ENCODE peak calls at places on chromosomes 3 and 15, in five cellular contexts. B is lower lobe of right lung, Z is thyroid gland, T is foreskin fibroblast, M is hepatocyte. K is an unnamed sample.

GRCh38 chr3:164450276-164450905 is 627.9 kb downstream of the SI start:
- DNase-seq in B (no peak), Z (peak; percentile 12), M (no peak), T (no peak), K (no peak)

GRCh38 chr3:17639765-17640164 is 102.7 kb downstream of the TBC1D5 start:
- DNase-seq in M (peak; percentile 45), Z (no peak), T (peak; percentile 88), B (no peak), K (peak; percentile 31)

GRCh38 chr3:132629928-132630327 is 29.7 kb downstream of the ACAD11 start:
- DNase-seq in Z (no peak), M (no peak), T (peak; percentile 42), B (no peak), K (no peak)

GRCh38 chr15:36358094-36358961 is 221.1 kb upstream of the CDIN1 start:
- DNase-seq in M (no peak), B (no peak), Z (no peak), T (peak; percentile 82), K (peak; percentile 45)

GRCh38 chr3:147904421-147904820 is 495.3 kb downstream of the ZIC1 start:
- DNase-seq in T (no peak), Z (no peak), M (no peak), B (no peak), K (no peak)

GRCh38 chr15:78155355-78155939 is 6.3 kb downstream of the IDH3A start:
- DNase-seq in B (no peak), M (no peak), T (no peak), Z (no peak), K (no peak)

GRCh38 chr3:125045194-125045593 is 10.6 kb downstream of the HEG1 start:
- DNase-seq in Z (no peak), T (no peak), M (no peak), B (no peak), K (no peak)

GRCh38 chr15:98658831-98659699 is 10.7 kb downstream of the IGF1R start:
- DNase-seq in T (no peak), Z (peak; percentile 27), M (peak; percentile 70), B (no peak), K (no peak)

GRCh38 chr3:128123231-128123537 is 428 bp downstream of the RUVBL1 start:
- DNase-seq in B (no peak), M (no peak), T (no peak), Z (no peak), K (no peak)

GRCh38 chr3:52872245-52872644 is 25.1 kb downstream of the STIMATE start:
- DNase-seq in M (no peak), B (no peak), T (no peak), Z (no peak), K (no peak)

GRCh38 chr15:80970018-80970657 is 19.5 kb downstream of the MESD start:
- DNase-seq in Z (peak; percentile 44), B (no peak), M (peak; percentile 84), T (peak; percentile 56), K (peak; percentile 63)

GRCh38 chr15:43376017-43376705 is 5.3 kb downstream of the TUBGCP4 start:
- DNase-seq in M (peak; percentile 52), Z (peak; percentile 21), B (no peak), T (peak; percentile 14), K (no peak)

GRCh38 chr3:51395493-51396213 is 4.6 kb downstream of the RBM15B start:
- DNase-seq in Z (no peak), T (no peak), B (no peak), M (no peak), K (no peak)

GRCh38 chr3:50423543-50423942 is 64.2 kb upstream of the TMEM115 start:
- DNase-seq in Z (no peak), M (no peak), B (peak; percentile 60), T (no peak), K (no peak)

GRCh38 chr3:72258786-72259185 is 473.8 kb upstream of the PROK2 start:
- DNase-seq in T (no peak), B (no peak), M (no peak), Z (no peak), K (no peak)

GRCh38 chr15:69467636-69468035 is 15.0 kb downstream of the RPLP1 start:
- DNase-seq in Z (peak; percentile 75), M (peak; percentile 73), T (no peak), B (peak; percentile 65), K (no peak)

GRCh38 chr3:95319921-95320494 is 1257.1 kb downstream of the NSUN3 start:
- DNase-seq in Z (no peak), T (no peak), B (no peak), M (no peak), K (no peak)

GRCh38 chr3:83523470-83524073 is 1435.2 kb upstream of the CADM2 start:
- DNase-seq in T (no peak), Z (peak; percentile 7), M (peak; percentile 78), B (no peak), K (no peak)

GRCh38 chr3:192915724-192916123 is 1.9 kb downstream of the MB21D2 start:
- DNase-seq in T (no peak), B (no peak), Z (no peak), M (no peak), K (no peak)

GRCh38 chr3:192916455-192917257 is 1.0 kb downstream of the MB21D2 start:
- DNase-seq in Z (peak; percentile 87), T (peak; percentile 63), M (peak; percentile 80), B (peak; percentile 77), K (no peak)

GRCh38 chr3:192915306-192915705 is 2.4 kb downstream of the MB21D2 start:
- DNase-seq in M (peak; percentile 59), T (peak; percentile 55), Z (no peak), B (no peak), K (peak; percentile 66)

GRCh38 chr3:192913540-192913939 is 4.1 kb downstream of the MB21D2 start:
- DNase-seq in Z (no peak), M (no peak), T (no peak), B (no peak), K (no peak)

GRCh38 chr3:192914873-192915272 is 2.8 kb downstream of the MB21D2 start:
- DNase-seq in B (no peak), Z (no peak), M (no peak), T (no peak), K (no peak)
- TF ChIP-seq CTCF in B (no peak), Z (no peak), M (no peak), T (no peak), K (no peak)

DNA sequence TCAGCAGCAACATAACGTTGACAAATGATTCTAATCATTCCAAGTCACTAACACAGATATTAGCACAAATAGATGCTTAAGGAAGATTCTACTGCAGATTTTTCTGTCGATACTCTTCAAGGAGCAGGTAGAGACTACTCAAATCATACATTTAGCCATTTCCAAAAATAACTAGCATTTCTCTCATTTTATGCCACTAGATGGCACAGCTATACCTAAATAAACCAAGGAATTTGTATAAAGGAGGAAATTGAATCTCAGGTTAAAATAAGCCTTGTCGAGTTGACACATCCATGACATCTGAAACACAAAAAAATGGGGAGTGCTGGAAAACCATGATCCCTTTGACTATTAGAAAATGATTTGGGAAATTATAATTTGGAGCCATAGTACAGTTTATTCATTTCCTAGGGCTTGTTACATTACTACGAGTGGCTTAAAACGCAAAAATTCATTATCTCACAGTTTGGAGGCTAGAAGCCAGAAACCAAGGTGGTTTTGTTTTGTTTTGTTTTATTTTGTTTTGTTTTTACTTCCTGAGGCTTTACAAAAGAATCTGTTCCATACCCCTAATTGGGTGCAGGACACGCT is 59.5 kb upstream of the STRIT1 start:
- DNase-seq in Z (no peak), M (peak; percentile 37), B (no peak), T (no peak), K (no peak)
- TF ChIP-seq CTCF in Z (peak; percentile 26), M (peak; percentile 67), B (peak; percentile 41), T (peak; percentile 27), K (peak; percentile 38)

GRCh38 chr3:4885322-4885721 is 93.9 kb upstream of the BHLHE40 start:
- DNase-seq in B (no peak), Z (no peak), M (no peak), T (no peak), K (no peak)
- TF ChIP-seq CTCF in B (no peak), Z (no peak), M (no peak), T (no peak), K (no peak)

GRCh38 chr3:30632521-30632920 is 26.1 kb downstream of the TGFBR2 start:
- DNase-seq in B (no peak), T (no peak), M (no peak), Z (no peak), K (no peak)

GRCh38 chr3:30630238-30631030 is 24.0 kb downstream of the TGFBR2 start:
- DNase-seq in T (no peak), B (no peak), M (no peak), Z (no peak), K (no peak)

GRCh38 chr3:30632065-30632464 is 25.7 kb downstream of the TGFBR2 start:
- DNase-seq in Z (no peak), B (no peak), M (no peak), T (peak; percentile 47), K (no peak)

GRCh38 chr3:30629736-30630135 is 23.3 kb downstream of the TGFBR2 start:
- DNase-seq in Z (no peak), M (no peak), T (no peak), B (no peak), K (no peak)

GRCh38 chr3:30631237-30631961 is 25.0 kb downstream of the TGFBR2 start:
- DNase-seq in B (no peak), T (no peak), Z (no peak), M (no peak), K (no peak)
- TF ChIP-seq CTCF in B (no peak), T (no peak), Z (no peak), M (no peak), K (no peak)

GRCh38 chr15:72117698-72118399 is at the start of gene MYO9A:
- DNase-seq in T (peak; percentile 97), B (peak; percentile 98), Z (peak; percentile 96), M (peak; percentile 99), K (peak; percentile 96)
- TF ChIP-seq CTCF in T (no peak), B (peak; percentile 16), Z (no peak), M (no peak), K (no peak)

GRCh38 chr3:142225885-142226215 is 465 bp upstream of the GK5 start:
- DNase-seq in M (no peak), T (no peak), Z (peak; percentile 10), B (no peak), K (no peak)

GRCh38 chr3:142223282-142223681 is 2.1 kb downstream of the GK5 start:
- DNase-seq in M (no peak), T (no peak), B (no peak), Z (no peak), K (no peak)

GRCh38 chr3:142228964-142229363 is 3.6 kb upstream of the GK5 start:
- DNase-seq in T (no peak), B (no peak), Z (no peak), M (no peak), K (no peak)

GRCh38 chr3:142224482-142225072 is 808 bp downstream of the GK5 start:
- DNase-seq in Z (no peak), B (no peak), M (no peak), T (no peak), K (no peak)

DNA sequence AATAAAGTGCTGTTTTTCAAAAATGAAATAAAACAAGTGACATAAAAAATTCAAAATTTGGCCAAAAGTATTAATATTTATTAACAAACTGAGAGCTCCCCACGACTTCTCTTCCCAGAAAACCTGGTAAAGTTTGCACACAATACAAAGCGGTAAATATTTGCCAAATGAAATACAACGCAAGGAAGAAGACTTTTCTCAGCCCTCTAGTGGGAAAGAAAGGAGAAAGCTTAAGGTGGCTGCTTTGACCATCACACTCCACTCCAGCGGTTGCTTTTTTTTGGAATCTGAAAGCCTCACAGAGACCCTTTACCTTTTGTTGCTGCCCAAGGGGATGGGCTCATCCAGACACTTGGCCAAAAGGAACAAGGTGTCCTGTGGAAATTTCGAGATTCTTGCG is 1.1 kb upstream of the GK5 start:
- DNase-seq in B (no peak), Z (no peak), M (no peak), T (no peak), K (no peak)
- TF ChIP-seq CTCF in B (no peak), Z (no peak), M (no peak), T (no peak), K (no peak)